ENCODE peak calls at places on chromosomes 7 and 10, in six cellular contexts. One of them, this sample, is unnamed. For H3K9me3, the result is how much of the 10 kb centered on the place peaks cover.

GRCh38 chr10:91976324-91977051 is 52.9 kb downstream of the BTAF1 start:
- DNase-seq in CD4-positive, alpha-beta T cell: no peak
- DNase-seq in effector memory CD4-positive, alpha-beta T cell: no peak
- DNase-seq in ascending aorta: no peak
- DNase-seq in mucosa of descending colon: no peak
- DNase-seq in thoracic aorta: no peak
- DNase-seq in this sample: no peak

GRCh38 chr7:27863866-27864265 is 123.9 kb downstream of the TAX1BP1 start:
- DNase-seq in thoracic aorta: no peak
- DNase-seq in mucosa of descending colon: no peak
- DNase-seq in CD4-positive, alpha-beta T cell: no peak
- DNase-seq in effector memory CD4-positive, alpha-beta T cell: no peak
- DNase-seq in ascending aorta: no peak
- DNase-seq in this sample: no peak

GRCh38 chr7:130734525-130735272 is 692 bp upstream of the KLF14 start:
- DNase-seq in mucosa of descending colon: no peak
- DNase-seq in thoracic aorta: no peak
- DNase-seq in CD4-positive, alpha-beta T cell: no peak
- DNase-seq in effector memory CD4-positive, alpha-beta T cell: no peak
- DNase-seq in ascending aorta: no peak
- DNase-seq in this sample: no peak

GRCh38 chr7:98922392-98923107 is 44.2 kb downstream of the TRRAP start:
- DNase-seq in effector memory CD4-positive, alpha-beta T cell: no peak
- DNase-seq in CD4-positive, alpha-beta T cell: no peak
- DNase-seq in ascending aorta: no peak
- DNase-seq in mucosa of descending colon: no peak
- DNase-seq in thoracic aorta: no peak
- DNase-seq in this sample: no peak

GRCh38 chr10:101287922-101288638 is 58.8 kb upstream of the LBX1 start:
- DNase-seq in mucosa of descending colon: no peak
- DNase-seq in thoracic aorta: no peak
- DNase-seq in ascending aorta: no peak
- DNase-seq in effector memory CD4-positive, alpha-beta T cell: no peak
- DNase-seq in CD4-positive, alpha-beta T cell: no peak
- DNase-seq in this sample: no peak

GRCh38 chr10:7354330-7355047 is 56.3 kb downstream of the SFMBT2 start:
- DNase-seq in mucosa of descending colon: no peak
- DNase-seq in effector memory CD4-positive, alpha-beta T cell: no peak
- DNase-seq in thoracic aorta: no peak
- DNase-seq in ascending aorta: no peak
- DNase-seq in CD4-positive, alpha-beta T cell: no peak
- DNase-seq in this sample: no peak

GRCh38 chr10:12534824-12535223 is 185.5 kb downstream of the CAMK1D start:
- DNase-seq in thoracic aorta: no peak
- DNase-seq in CD4-positive, alpha-beta T cell: no peak
- DNase-seq in mucosa of descending colon: no peak
- DNase-seq in ascending aorta: no peak
- DNase-seq in effector memory CD4-positive, alpha-beta T cell: no peak
- DNase-seq in this sample: no peak

GRCh38 chr10:96846395-96846794 is 14.3 kb downstream of the LCOR start:
- DNase-seq in effector memory CD4-positive, alpha-beta T cell: no peak
- DNase-seq in mucosa of descending colon: no peak
- DNase-seq in thoracic aorta: no peak
- DNase-seq in ascending aorta: no peak
- DNase-seq in CD4-positive, alpha-beta T cell: no peak
- DNase-seq in this sample: no peak

GRCh38 chr10:110802090-110802489 is 69.6 kb upstream of the PDCD4 start:
- DNase-seq in thoracic aorta: no peak
- DNase-seq in ascending aorta: no peak
- DNase-seq in effector memory CD4-positive, alpha-beta T cell: no peak
- DNase-seq in mucosa of descending colon: no peak
- DNase-seq in CD4-positive, alpha-beta T cell: no peak
- DNase-seq in this sample: no peak

GRCh38 chr10:132838346-132838970 is 52.5 kb upstream of the NKX6-2 start:
- DNase-seq in mucosa of descending colon: no peak
- DNase-seq in CD4-positive, alpha-beta T cell: no peak
- DNase-seq in thoracic aorta: no peak
- DNase-seq in ascending aorta: no peak
- DNase-seq in effector memory CD4-positive, alpha-beta T cell: no peak
- DNase-seq in this sample: no peak

GRCh38 chr7:47228386-47229014 is 353.4 kb downstream of the TNS3 start:
- DNase-seq in thoracic aorta: no peak
- DNase-seq in effector memory CD4-positive, alpha-beta T cell: no peak
- DNase-seq in ascending aorta: no peak
- DNase-seq in mucosa of descending colon: peak
- DNase-seq in CD4-positive, alpha-beta T cell: no peak
- DNase-seq in this sample: no peak

GRCh38 chr7:68535266-68535665 is 1063.0 kb upstream of the AUTS2 start:
- DNase-seq in mucosa of descending colon: no peak
- DNase-seq in ascending aorta: no peak
- DNase-seq in effector memory CD4-positive, alpha-beta T cell: no peak
- DNase-seq in thoracic aorta: no peak
- DNase-seq in CD4-positive, alpha-beta T cell: no peak
- DNase-seq in this sample: no peak

GRCh38 chr10:51141015-51141414 is 66.7 kb downstream of the PRKG1 start:
- DNase-seq in effector memory CD4-positive, alpha-beta T cell: no peak
- DNase-seq in thoracic aorta: no peak
- DNase-seq in CD4-positive, alpha-beta T cell: no peak
- DNase-seq in ascending aorta: no peak
- DNase-seq in mucosa of descending colon: no peak
- DNase-seq in this sample: no peak

GRCh38 chr7:322111-322671 is 32.2 kb downstream of the FOXL3 start:
- DNase-seq in mucosa of descending colon: peak
- DNase-seq in ascending aorta: no peak
- DNase-seq in CD4-positive, alpha-beta T cell: peak
- DNase-seq in effector memory CD4-positive, alpha-beta T cell: peak
- DNase-seq in thoracic aorta: no peak
- DNase-seq in this sample: peak

GRCh38 chr7:104106106-104106505 is 101.7 kb downstream of the ORC5 start:
- DNase-seq in ascending aorta: no peak
- DNase-seq in CD4-positive, alpha-beta T cell: no peak
- DNase-seq in thoracic aorta: no peak
- DNase-seq in effector memory CD4-positive, alpha-beta T cell: no peak
- DNase-seq in mucosa of descending colon: no peak
- DNase-seq in this sample: no peak

GRCh38 chr7:101696-102376 is 90.5 kb upstream of the FAM20C start:
- DNase-seq in thoracic aorta: no peak
- DNase-seq in effector memory CD4-positive, alpha-beta T cell: no peak
- DNase-seq in CD4-positive, alpha-beta T cell: no peak
- DNase-seq in mucosa of descending colon: no peak
- DNase-seq in ascending aorta: no peak
- DNase-seq in this sample: no peak

GRCh38 chr10:42933454-42934340 is 143.2 kb upstream of the RET start:
- DNase-seq in thoracic aorta: no peak
- DNase-seq in mucosa of descending colon: no peak
- DNase-seq in effector memory CD4-positive, alpha-beta T cell: no peak
- DNase-seq in CD4-positive, alpha-beta T cell: no peak
- DNase-seq in ascending aorta: no peak
- DNase-seq in this sample: no peak

GRCh38 chr10:111076682-111077661 is at the start of gene ADRA2A:
- DNase-seq in mucosa of descending colon: peak
- DNase-seq in effector memory CD4-positive, alpha-beta T cell: no peak
- DNase-seq in ascending aorta: no peak
- DNase-seq in CD4-positive, alpha-beta T cell: no peak
- DNase-seq in thoracic aorta: no peak
- DNase-seq in this sample: no peak

GRCh38 chr10:129605986-129606518 is 139.0 kb downstream of the MGMT start:
- DNase-seq in thoracic aorta: no peak
- DNase-seq in mucosa of descending colon: no peak
- DNase-seq in effector memory CD4-positive, alpha-beta T cell: no peak
- DNase-seq in ascending aorta: no peak
- DNase-seq in CD4-positive, alpha-beta T cell: no peak
- DNase-seq in this sample: no peak

GRCh38 chr7:6453737-6454136 is 6.0 kb upstream of the DAGLB start:
- DNase-seq in CD4-positive, alpha-beta T cell: no peak
- DNase-seq in mucosa of descending colon: no peak
- DNase-seq in ascending aorta: no peak
- DNase-seq in effector memory CD4-positive, alpha-beta T cell: no peak
- DNase-seq in thoracic aorta: no peak
- DNase-seq in this sample: no peak

DNA sequence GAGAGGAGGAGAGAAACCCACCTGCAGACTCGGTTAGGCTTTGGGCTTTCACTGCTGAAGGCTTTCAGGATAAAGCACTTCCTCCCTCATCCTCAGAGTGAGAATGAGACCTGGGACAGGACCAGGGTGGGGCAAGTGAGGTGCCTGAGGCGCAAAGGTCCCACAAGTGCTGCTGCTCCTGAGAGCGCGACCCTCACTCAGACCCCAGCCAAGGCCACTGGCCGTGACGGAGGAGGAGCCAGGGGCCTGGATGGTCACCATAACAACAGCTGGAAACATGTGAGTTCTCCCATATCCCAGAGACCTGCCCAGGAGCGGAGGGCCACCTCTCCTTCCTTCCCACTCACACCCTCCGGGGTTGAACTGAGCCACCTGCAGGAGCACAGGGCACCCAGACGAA is 46.9 kb upstream of the MKRN1 start:
- DNase-seq in effector memory CD4-positive, alpha-beta T cell: no peak
- DNase-seq in thoracic aorta: no peak
- DNase-seq in CD4-positive, alpha-beta T cell: no peak
- DNase-seq in mucosa of descending colon: peak
- DNase-seq in ascending aorta: no peak
- DNase-seq in this sample: no peak
- H3K9me3 ChIP-seq in effector memory CD4-positive, alpha-beta T cell: under half
- H3K9me3 ChIP-seq in thoracic aorta: under half
- H3K9me3 ChIP-seq in CD4-positive, alpha-beta T cell: under half
- H3K9me3 ChIP-seq in mucosa of descending colon: under half
- H3K9me3 ChIP-seq in ascending aorta: under half
- H3K9me3 ChIP-seq in this sample: under half

GRCh38 chr10:54139819-54140428 is 661.1 kb downstream of the PCDH15 start:
- DNase-seq in ascending aorta: no peak
- DNase-seq in thoracic aorta: no peak
- DNase-seq in mucosa of descending colon: no peak
- DNase-seq in CD4-positive, alpha-beta T cell: no peak
- DNase-seq in effector memory CD4-positive, alpha-beta T cell: no peak
- DNase-seq in this sample: no peak
- H3K9me3 ChIP-seq in ascending aorta: under half
- H3K9me3 ChIP-seq in thoracic aorta: under half
- H3K9me3 ChIP-seq in mucosa of descending colon: under half
- H3K9me3 ChIP-seq in CD4-positive, alpha-beta T cell: under half
- H3K9me3 ChIP-seq in effector memory CD4-positive, alpha-beta T cell: under half
- H3K9me3 ChIP-seq in this sample: under half

GRCh38 chr7:158317238-158318205 is 270.1 kb downstream of the PTPRN2 start:
- DNase-seq in CD4-positive, alpha-beta T cell: no peak
- DNase-seq in thoracic aorta: no peak
- DNase-seq in effector memory CD4-positive, alpha-beta T cell: no peak
- DNase-seq in mucosa of descending colon: no peak
- DNase-seq in ascending aorta: no peak
- DNase-seq in this sample: no peak
- H3K9me3 ChIP-seq in CD4-positive, alpha-beta T cell: under half
- H3K9me3 ChIP-seq in thoracic aorta: under half
- H3K9me3 ChIP-seq in effector memory CD4-positive, alpha-beta T cell: under half
- H3K9me3 ChIP-seq in mucosa of descending colon: under half
- H3K9me3 ChIP-seq in ascending aorta: under half
- H3K9me3 ChIP-seq in this sample: under half

GRCh38 chr7:157713591-157713990 is 376.8 kb downstream of the DNAJB6 start:
- DNase-seq in ascending aorta: no peak
- DNase-seq in mucosa of descending colon: no peak
- DNase-seq in CD4-positive, alpha-beta T cell: no peak
- DNase-seq in effector memory CD4-positive, alpha-beta T cell: no peak
- DNase-seq in thoracic aorta: no peak
- DNase-seq in this sample: no peak
- H3K9me3 ChIP-seq in ascending aorta: under half
- H3K9me3 ChIP-seq in mucosa of descending colon: under half
- H3K9me3 ChIP-seq in CD4-positive, alpha-beta T cell: under half
- H3K9me3 ChIP-seq in effector memory CD4-positive, alpha-beta T cell: under half
- H3K9me3 ChIP-seq in thoracic aorta: under half
- H3K9me3 ChIP-seq in this sample: under half

GRCh38 chr10:127845756-127846155 is 47.0 kb downstream of the CLRN3 start:
- DNase-seq in thoracic aorta: no peak
- DNase-seq in ascending aorta: no peak
- DNase-seq in mucosa of descending colon: no peak
- DNase-seq in CD4-positive, alpha-beta T cell: no peak
- DNase-seq in effector memory CD4-positive, alpha-beta T cell: no peak
- DNase-seq in this sample: no peak

GRCh38 chr10:127849224-127849623 is 43.5 kb downstream of the CLRN3 start:
- DNase-seq in mucosa of descending colon: no peak
- DNase-seq in CD4-positive, alpha-beta T cell: no peak
- DNase-seq in ascending aorta: no peak
- DNase-seq in effector memory CD4-positive, alpha-beta T cell: no peak
- DNase-seq in thoracic aorta: no peak
- DNase-seq in this sample: no peak

GRCh38 chr10:127849896-127850295 is 42.8 kb downstream of the CLRN3 start:
- DNase-seq in mucosa of descending colon: no peak
- DNase-seq in effector memory CD4-positive, alpha-beta T cell: no peak
- DNase-seq in CD4-positive, alpha-beta T cell: no peak
- DNase-seq in ascending aorta: no peak
- DNase-seq in thoracic aorta: no peak
- DNase-seq in this sample: no peak

GRCh38 chr10:127850944-127851343 is 41.8 kb downstream of the CLRN3 start:
- DNase-seq in mucosa of descending colon: no peak
- DNase-seq in thoracic aorta: no peak
- DNase-seq in effector memory CD4-positive, alpha-beta T cell: no peak
- DNase-seq in ascending aorta: no peak
- DNase-seq in CD4-positive, alpha-beta T cell: no peak
- DNase-seq in this sample: no peak

DNA sequence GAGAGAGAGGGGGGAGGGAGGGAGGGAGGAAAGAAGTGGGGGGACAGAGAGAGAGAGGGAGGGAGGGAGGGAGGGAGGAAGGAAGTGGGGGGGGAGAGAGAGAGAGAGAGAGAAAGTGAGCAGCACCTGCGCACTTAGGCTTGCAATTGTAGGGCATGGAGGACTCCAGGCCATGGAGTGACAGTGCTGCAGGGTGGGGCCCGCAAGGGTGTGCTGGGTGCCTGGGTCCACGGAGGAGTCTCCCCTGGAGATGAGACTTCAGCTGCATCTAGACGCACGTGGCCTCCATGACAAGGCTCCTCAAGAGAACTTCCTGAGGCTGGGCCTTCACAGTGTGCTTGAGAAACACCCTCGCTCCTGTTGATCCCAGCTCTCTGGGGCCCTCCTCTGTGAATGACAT is 44.5 kb downstream of the CLRN3 start:
- DNase-seq in CD4-positive, alpha-beta T cell: no peak
- DNase-seq in thoracic aorta: no peak
- DNase-seq in mucosa of descending colon: no peak
- DNase-seq in effector memory CD4-positive, alpha-beta T cell: no peak
- DNase-seq in ascending aorta: no peak
- DNase-seq in this sample: no peak
- H3K9me3 ChIP-seq in CD4-positive, alpha-beta T cell: under half
- H3K9me3 ChIP-seq in thoracic aorta: under half
- H3K9me3 ChIP-seq in mucosa of descending colon: under half
- H3K9me3 ChIP-seq in effector memory CD4-positive, alpha-beta T cell: under half
- H3K9me3 ChIP-seq in ascending aorta: under half
- H3K9me3 ChIP-seq in this sample: under half

DNA sequence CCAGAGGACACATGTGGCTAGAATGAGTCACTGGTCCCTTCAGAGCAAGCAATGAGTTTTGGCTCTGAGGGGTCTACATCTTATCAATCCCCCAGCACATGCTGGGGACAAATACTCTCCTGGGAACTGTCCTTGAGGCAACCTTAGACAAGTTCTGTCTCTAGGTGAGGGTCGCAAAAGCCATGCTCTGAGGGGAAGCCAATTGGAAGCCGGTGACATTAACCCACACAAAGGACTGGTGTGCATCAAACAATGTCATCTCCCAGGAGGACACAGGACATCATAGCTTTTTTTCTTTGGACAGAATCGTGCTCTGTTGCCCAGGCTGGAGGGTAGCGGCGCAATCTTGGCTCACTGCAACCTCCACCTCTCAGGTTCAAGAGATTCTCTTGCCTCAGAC is 111.6 kb upstream of the ZNF722 start:
- DNase-seq in CD4-positive, alpha-beta T cell: no peak
- DNase-seq in effector memory CD4-positive, alpha-beta T cell: no peak
- DNase-seq in ascending aorta: no peak
- DNase-seq in mucosa of descending colon: no peak
- DNase-seq in thoracic aorta: no peak
- DNase-seq in this sample: no peak
- H3K9me3 ChIP-seq in CD4-positive, alpha-beta T cell: half or more
- H3K9me3 ChIP-seq in effector memory CD4-positive, alpha-beta T cell: under half
- H3K9me3 ChIP-seq in ascending aorta: under half
- H3K9me3 ChIP-seq in mucosa of descending colon: half or more
- H3K9me3 ChIP-seq in thoracic aorta: under half
- H3K9me3 ChIP-seq in this sample: under half

GRCh38 chr7:138565071-138565450 is 105.0 kb downstream of the TRIM24 start:
- DNase-seq in CD4-positive, alpha-beta T cell: no peak
- DNase-seq in mucosa of descending colon: no peak
- DNase-seq in effector memory CD4-positive, alpha-beta T cell: no peak
- DNase-seq in ascending aorta: no peak
- DNase-seq in thoracic aorta: no peak
- DNase-seq in this sample: no peak
- H3K9me3 ChIP-seq in CD4-positive, alpha-beta T cell: under half
- H3K9me3 ChIP-seq in mucosa of descending colon: half or more
- H3K9me3 ChIP-seq in effector memory CD4-positive, alpha-beta T cell: under half
- H3K9me3 ChIP-seq in ascending aorta: under half
- H3K9me3 ChIP-seq in thoracic aorta: under half
- H3K9me3 ChIP-seq in this sample: under half